ENCODE peak calls at places on chromosome 21, in six cellular contexts. One of them, this sample, is unnamed.

GRCh38 chr21:44566403-44566802 is 7.1 kb upstream of the KRTAP10-4 start:
- DNase-seq in fibroblast of lung: no peak
- DNase-seq in GM23248: no peak
- DNase-seq in adrenal gland: no peak
- DNase-seq in OCI-LY7: no peak
- DNase-seq in AG09319: no peak
- DNase-seq in this sample: no peak

GRCh38 chr21:37915516-37915915 is 741 bp downstream of the KCNJ6 start:
- DNase-seq in AG09319: no peak
- DNase-seq in OCI-LY7: no peak
- DNase-seq in GM23248: no peak
- DNase-seq in adrenal gland: no peak
- DNase-seq in fibroblast of lung: no peak
- DNase-seq in this sample: no peak

GRCh38 chr21:31347435-31348032 is 3.5 kb upstream of the TIAM1 start:
- DNase-seq in fibroblast of lung: no peak
- DNase-seq in OCI-LY7: peak
- DNase-seq in AG09319: no peak
- DNase-seq in adrenal gland: no peak
- DNase-seq in GM23248: peak
- DNase-seq in this sample: peak

GRCh38 chr21:44890961-44891541 is 17.6 kb upstream of the PTTG1IP start:
- DNase-seq in fibroblast of lung: no peak
- DNase-seq in GM23248: no peak
- DNase-seq in adrenal gland: no peak
- DNase-seq in OCI-LY7: no peak
- DNase-seq in AG09319: no peak
- DNase-seq in this sample: no peak

GRCh38 chr21:45818904-45819285 is 162.7 kb upstream of the COL6A1 start:
- DNase-seq in AG09319: no peak
- DNase-seq in adrenal gland: no peak
- DNase-seq in OCI-LY7: no peak
- DNase-seq in fibroblast of lung: peak
- DNase-seq in GM23248: peak
- DNase-seq in this sample: peak

GRCh38 chr21:33257404-33257803 is 8.8 kb upstream of the IL10RB start:
- DNase-seq in adrenal gland: no peak
- DNase-seq in fibroblast of lung: no peak
- DNase-seq in AG09319: no peak
- DNase-seq in OCI-LY7: no peak
- DNase-seq in GM23248: no peak
- DNase-seq in this sample: no peak

GRCh38 chr21:46153259-46154154 is 1.9 kb downstream of the FTCD start:
- DNase-seq in adrenal gland: peak
- DNase-seq in fibroblast of lung: no peak
- DNase-seq in OCI-LY7: peak
- DNase-seq in GM23248: peak
- DNase-seq in AG09319: no peak
- DNase-seq in this sample: peak

GRCh38 chr21:37530901-37531351 is 164.4 kb downstream of the DYRK1A start:
- DNase-seq in adrenal gland: no peak
- DNase-seq in OCI-LY7: no peak
- DNase-seq in AG09319: no peak
- DNase-seq in GM23248: no peak
- DNase-seq in fibroblast of lung: no peak
- DNase-seq in this sample: no peak

GRCh38 chr21:32977216-32977615 is 48.5 kb upstream of the OLIG2 start:
- DNase-seq in GM23248: no peak
- DNase-seq in OCI-LY7: no peak
- DNase-seq in adrenal gland: no peak
- DNase-seq in AG09319: no peak
- DNase-seq in fibroblast of lung: no peak
- DNase-seq in this sample: no peak

GRCh38 chr21:45355573-45355972 is 49.4 kb upstream of the COL18A1 start:
- DNase-seq in AG09319: no peak
- DNase-seq in fibroblast of lung: no peak
- DNase-seq in OCI-LY7: no peak
- DNase-seq in GM23248: no peak
- DNase-seq in adrenal gland: no peak
- DNase-seq in this sample: no peak

GRCh38 chr21:14691924-14692323 is 145.8 kb upstream of the SAMSN1 start:
- DNase-seq in OCI-LY7: peak
- DNase-seq in AG09319: no peak
- DNase-seq in adrenal gland: no peak
- DNase-seq in fibroblast of lung: no peak
- DNase-seq in GM23248: no peak
- DNase-seq in this sample: no peak

GRCh38 chr21:42255825-42256224 is 36.9 kb downstream of the ABCG1 start:
- DNase-seq in adrenal gland: no peak
- DNase-seq in GM23248: no peak
- DNase-seq in fibroblast of lung: no peak
- DNase-seq in OCI-LY7: no peak
- DNase-seq in AG09319: no peak
- DNase-seq in this sample: no peak

GRCh38 chr21:44329086-44329889 is 9.9 kb downstream of the CFAP410 start:
- DNase-seq in adrenal gland: no peak
- DNase-seq in AG09319: no peak
- DNase-seq in OCI-LY7: no peak
- DNase-seq in GM23248: peak
- DNase-seq in fibroblast of lung: no peak
- DNase-seq in this sample: no peak

GRCh38 chr21:35314896-35315582 is 265.9 kb upstream of the RUNX1 start:
- DNase-seq in OCI-LY7: no peak
- DNase-seq in adrenal gland: no peak
- DNase-seq in AG09319: no peak
- DNase-seq in fibroblast of lung: peak
- DNase-seq in GM23248: no peak
- DNase-seq in this sample: peak

GRCh38 chr21:42107177-42107880 is 36.2 kb downstream of the UMODL1 start:
- DNase-seq in AG09319: no peak
- DNase-seq in fibroblast of lung: no peak
- DNase-seq in GM23248: no peak
- DNase-seq in OCI-LY7: no peak
- DNase-seq in adrenal gland: no peak
- DNase-seq in this sample: no peak

GRCh38 chr21:38341546-38342012 is 84.8 kb downstream of the KCNJ15 start:
- DNase-seq in GM23248: no peak
- DNase-seq in AG09319: no peak
- DNase-seq in OCI-LY7: no peak
- DNase-seq in adrenal gland: no peak
- DNase-seq in fibroblast of lung: no peak
- DNase-seq in this sample: peak